ENCODE peak calls at places on chromosomes 4 and X, in four cellular contexts. G is progenitor cell of endocrine pancreas; I is activated CD8-positive, alpha-beta T cell treated with anti-CD3 and anti-CD28 coated beads for 36 hours; A is hepatocyte. T is an unnamed sample.

GRCh38 chr4:18203936-18204335 is 182.4 kb upstream of the LCORL start:
- DNase-seq in G (no peak), I (no peak), A (no peak), T (peak; percentile 80)

GRCh38 chrX:19046343-19047215 is 62.7 kb upstream of the PHKA2 start:
- DNase-seq in G (no peak), I (no peak), A (peak; percentile 16), T (no peak)

GRCh38 chrX:3712080-3712869 is 1.2 kb downstream of the PRKX start:
- DNase-seq in G (peak; percentile 18), I (peak; percentile 30), A (peak; percentile 21), T (peak; percentile 19)

GRCh38 chrX:69993494-69993893 is 56.2 kb downstream of the AWAT2 start:
- DNase-seq in G (no peak), I (no peak), A (no peak), T (no peak)

GRCh38 chrX:54564942-54565341 is 34.9 kb downstream of the GNL3L start:
- DNase-seq in G (no peak), I (no peak), A (no peak), T (no peak)

GRCh38 chrX:12956704-12957541 is 18.0 kb upstream of the TMSB4X start:
- DNase-seq in G (no peak), I (peak; percentile 74), A (peak; percentile 45), T (peak; percentile 88)

GRCh38 chr4:121696140-121696640 is 590 bp downstream of the ANXA5 start:
- DNase-seq in G (peak; percentile 10), I (peak; percentile 69), A (peak; percentile 78), T (peak; percentile 59)

GRCh38 chr4:6720202-6720699 is 4.3 kb downstream of the BLOC1S4 start:
- DNase-seq in G (peak; percentile 94), I (peak; percentile 86), A (peak; percentile 92), T (peak; percentile 51)

GRCh38 chr4:70980196-70980595 is 13.3 kb upstream of the DCK start:
- DNase-seq in G (no peak), I (no peak), A (no peak), T (no peak)

GRCh38 chr4:54654753-54655152 is 3.0 kb upstream of the KIT start:
- DNase-seq in G (no peak), I (no peak), A (no peak), T (no peak)

GRCh38 chr4:185562531-185562930 is 27.2 kb upstream of the PDLIM3 start:
- DNase-seq in G (no peak), I (no peak), A (no peak), T (no peak)

GRCh38 chr4:99811850-99812249 is 4.8 kb upstream of the DAPP1 start:
- DNase-seq in G (no peak), I (peak; percentile 78), A (peak; percentile 70), T (peak; percentile 75)

GRCh38 chr4:81631958-81632439 is 160.3 kb upstream of the RASGEF1B start:
- DNase-seq in G (no peak), I (no peak), A (peak; percentile 55), T (peak; percentile 80)

GRCh38 chrX:9670136-9670905 is 95.3 kb downstream of the GPR143 start:
- DNase-seq in G (no peak), I (no peak), A (no peak), T (no peak)

GRCh38 chrX:6021316-6022091 is 207.2 kb downstream of the NLGN4X start:
- DNase-seq in G (peak; percentile 56), I (peak; percentile 38), A (peak; percentile 52), T (peak; percentile 15)

GRCh38 chr4:3107271-3108185 is 33.0 kb downstream of the HTT start:
- DNase-seq in G (no peak), I (no peak), A (no peak), T (no peak)

GRCh38 chr4:36235306-36235705 is 9.0 kb downstream of the ARAP2 start:
- DNase-seq in G (no peak), I (no peak), A (peak; percentile 62), T (no peak)

GRCh38 chr4:65007841-65008439 is 598.7 kb upstream of the TECRL start:
- DNase-seq in G (peak; percentile 22), I (peak; percentile 15), A (peak; percentile 71), T (peak; percentile 56)

GRCh38 chrX:72539822-72540221 is 32.8 kb downstream of the HDAC8 start:
- DNase-seq in G (no peak), I (no peak), A (no peak), T (no peak)

GRCh38 chr4:140237616-140238352 is 83.8 kb upstream of the MAML3 start:
- DNase-seq in G (no peak), I (no peak), A (peak; percentile 72), T (no peak)

DNA sequence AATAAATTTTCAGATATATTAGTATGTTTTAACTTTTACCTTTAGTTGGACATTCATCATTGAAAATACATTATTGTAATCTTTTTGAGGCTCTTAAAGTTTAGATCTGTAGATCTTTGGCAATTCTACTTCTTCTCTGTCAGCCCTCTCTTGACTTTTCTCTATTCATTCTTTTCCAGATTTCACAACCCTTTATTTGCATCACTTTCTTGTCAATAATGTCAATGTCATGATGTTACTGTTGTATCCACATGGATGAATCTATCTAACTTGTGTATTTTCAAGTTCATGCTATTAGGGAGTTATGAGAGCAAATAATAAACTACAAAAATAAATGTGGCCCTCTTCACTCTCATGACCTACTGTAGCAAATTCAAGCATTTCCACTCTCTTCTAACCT is 23.0 kb upstream of the HPGD start:
- DNase-seq in G (no peak), I (no peak), A (no peak), T (no peak)
- TF ChIP-seq CTCF in G (no peak), I (no peak), A (no peak), T (no peak)

DNA sequence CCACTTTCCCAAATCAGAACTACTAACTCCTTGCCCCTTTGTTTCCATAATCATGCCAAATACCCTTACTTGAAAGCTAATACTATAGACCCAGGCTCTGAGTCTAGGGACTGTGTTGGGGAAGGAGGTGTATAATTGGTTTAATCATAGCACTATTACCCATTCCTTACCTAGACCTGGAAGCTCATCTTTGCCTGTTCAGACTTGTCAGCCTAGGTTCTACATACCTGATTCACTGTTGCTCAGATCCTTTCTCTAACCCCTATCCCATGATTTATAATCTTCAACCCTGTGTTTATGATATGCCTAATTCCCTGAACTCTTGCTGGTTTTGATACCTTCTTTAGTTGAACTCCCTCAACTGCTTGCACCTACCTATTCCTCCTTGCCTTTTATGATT is 123.1 kb upstream of the GRIA3 start:
- DNase-seq in G (no peak), I (no peak), A (no peak), T (no peak)
- TF ChIP-seq CTCF in G (no peak), I (no peak), A (no peak), T (no peak)

DNA sequence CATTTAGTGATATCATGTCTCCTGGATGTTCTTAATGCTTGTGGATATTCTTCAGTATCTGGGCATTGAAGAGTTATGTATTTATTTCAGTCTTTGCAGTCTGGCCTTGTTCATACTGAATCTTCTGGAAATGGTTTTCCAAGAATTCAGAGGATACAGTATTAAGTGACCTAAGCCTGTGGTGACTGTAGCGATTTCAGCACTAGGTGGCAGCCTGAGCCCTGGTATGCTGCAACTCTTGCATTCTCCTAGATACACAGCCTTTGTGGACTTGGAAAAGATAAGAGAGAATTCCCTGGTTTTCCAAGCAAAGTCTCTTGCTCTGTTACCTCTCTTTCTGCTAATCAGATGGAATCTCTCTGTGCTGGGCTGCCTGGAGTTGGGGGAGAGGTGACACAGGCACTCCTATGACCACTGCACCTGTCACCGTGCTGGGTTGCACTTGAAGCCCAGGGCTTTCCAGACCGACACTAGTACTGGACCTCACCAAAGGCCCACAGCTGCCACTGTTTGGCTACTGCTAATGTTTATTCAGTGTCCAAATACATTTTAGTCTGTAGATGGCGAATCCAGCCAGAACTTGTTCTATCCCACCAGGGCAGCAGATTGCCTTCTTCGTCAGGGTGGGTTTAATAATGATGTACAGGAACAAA is 19.3 kb upstream of the SPIN2A start:
- DNase-seq in G (no peak), I (no peak), A (peak; percentile 50), T (peak; percentile 28)
- TF ChIP-seq CTCF in G (peak; percentile 62), I (no peak), A (peak; percentile 55), T (peak; percentile 48)

DNA sequence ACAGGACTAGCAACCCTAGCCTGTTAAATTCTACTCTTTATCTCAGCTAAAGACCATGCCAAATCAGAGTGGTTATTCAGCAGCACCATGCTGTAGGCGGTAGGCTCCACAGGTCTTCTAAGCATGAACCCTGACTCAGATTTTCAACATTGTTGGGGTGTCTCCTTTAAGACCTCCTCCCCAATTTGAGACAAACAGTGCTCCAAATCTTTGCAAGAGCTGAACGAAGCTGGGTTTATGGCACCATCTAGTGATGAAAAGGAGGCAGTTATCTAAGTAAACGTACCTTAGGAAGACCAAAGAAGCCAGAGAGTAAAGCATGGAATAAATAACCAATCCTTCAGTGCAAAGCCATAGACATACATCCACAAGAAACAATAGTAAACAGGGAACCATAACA is 334.5 kb upstream of the SLC7A11 start:
- DNase-seq in G (no peak), I (no peak), A (peak; percentile 26), T (peak; percentile 62)
- TF ChIP-seq CTCF in G (peak; percentile 47), I (no peak), A (peak; percentile 33), T (peak; percentile 63)

GRCh38 chr4:153781717-153782416 is 7.0 kb downstream of the SFRP2 start:
- DNase-seq in G (no peak), I (no peak), A (no peak), T (no peak)
- TF ChIP-seq CTCF in G (peak; percentile 17), I (no peak), A (no peak), T (no peak)

DNA sequence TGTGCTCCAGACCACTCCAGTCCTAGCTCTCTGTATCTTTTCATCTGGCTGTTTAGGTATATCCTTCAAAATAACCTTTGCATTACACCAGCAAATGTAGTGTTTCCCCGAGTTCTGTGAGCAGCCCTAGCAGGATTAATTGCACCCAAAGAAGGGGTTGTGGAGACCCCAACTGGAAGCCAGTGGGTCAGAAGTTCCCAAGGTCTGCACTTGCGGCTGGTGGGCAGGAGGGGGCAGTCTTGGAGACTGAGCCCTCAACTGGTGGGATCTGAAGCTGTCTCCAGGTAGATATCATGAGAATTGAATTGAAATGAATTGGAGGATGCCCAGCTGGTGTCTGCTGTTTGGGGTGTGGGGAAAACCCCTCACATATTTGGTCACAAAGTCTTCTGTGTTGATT is 1485.3 kb upstream of the TENM3 start:
- DNase-seq in G (no peak), I (no peak), A (no peak), T (no peak)
- TF ChIP-seq CTCF in G (no peak), I (no peak), A (no peak), T (peak; percentile 27)

GRCh38 chr4:172207258-172207657 is 394.1 kb downstream of the GALNTL6 start:
- DNase-seq in G (no peak), I (no peak), A (no peak), T (no peak)

GRCh38 chr4:172202480-172203076 is 389.4 kb downstream of the GALNTL6 start:
- DNase-seq in G (no peak), I (no peak), A (peak; percentile 47), T (peak; percentile 40)
- TF ChIP-seq CTCF in G (peak; percentile 78), I (peak; percentile 33), A (peak; percentile 80), T (peak; percentile 60)

GRCh38 chrX:113741744-113742143 is 842.1 kb upstream of the HTR2C start:
- DNase-seq in G (no peak), I (no peak), A (peak; percentile 66), T (peak; percentile 68)

GRCh38 chrX:113747274-113747973 is 836.5 kb upstream of the HTR2C start:
- DNase-seq in G (no peak), I (no peak), A (no peak), T (peak; percentile 53)

GRCh38 chrX:113743069-113743468 is 840.8 kb upstream of the HTR2C start:
- DNase-seq in G (no peak), I (no peak), A (no peak), T (peak; percentile 70)
- TF ChIP-seq CTCF in G (no peak), I (no peak), A (no peak), T (peak; percentile 13)

T was measured in MM.1S.